ENCODE peak calls at places on chromosomes 1 and 21, in six cellular contexts. G is mesenchymal stem cell, L is IMR-90, N is H9, O is trophoblast cell, S is H1. F is an unnamed sample.
A peak's percentile ranks its signal among the peaks of the same experiment; 100 is the strongest.

GRCh38 chr1:167512262-167512661 is 6.1 kb downstream of the CD247 start:
- DNase-seq in G (no peak), L (no peak), N (no peak), O (no peak), S (no peak), F (no peak)

GRCh38 chr21:42520628-42521253 is 7.1 kb downstream of the SLC37A1 start:
- DNase-seq in G (no peak), L (no peak), N (peak; percentile 63), O (no peak), S (no peak), F (no peak)

GRCh38 chr21:28447453-28447852 is 545.2 kb downstream of the LTN1 start:
- DNase-seq in G (no peak), L (peak; percentile 68), N (no peak), O (peak; percentile 73), S (no peak), F (no peak)

GRCh38 chr1:150528196-150528595 is 12.6 kb downstream of the FALEC start:
- DNase-seq in G (peak; percentile 65), L (peak; percentile 86), N (no peak), O (peak; percentile 63), S (no peak), F (no peak)

GRCh38 chr1:66090863-66091457 is 298.3 kb downstream of the PDE4B start:
- DNase-seq in G (no peak), L (no peak), N (no peak), O (no peak), S (no peak), F (peak; percentile 64)

GRCh38 chr1:1665815-1666251 is 7.0 kb upstream of the CDK11B start:
- DNase-seq in G (no peak), L (no peak), N (peak; percentile 66), O (peak; percentile 5), S (no peak), F (peak; percentile 11)

GRCh38 chr21:43195131-43196021 is 26.6 kb downstream of the CRYAA start:
- DNase-seq in G (peak; percentile 74), L (no peak), N (peak; percentile 25), O (no peak), S (no peak), F (no peak)

GRCh38 chr1:161994153-161994814 is 29.4 kb downstream of the OLFML2B start:
- DNase-seq in G (no peak), L (peak; percentile 49), N (no peak), O (no peak), S (no peak), F (no peak)

GRCh38 chr21:39535646-39536437 is 76.9 kb upstream of the B3GALT5 start:
- DNase-seq in G (no peak), L (no peak), N (no peak), O (no peak), S (no peak), F (no peak)

GRCh38 chr1:238950786-238951185 is 435.6 kb upstream of the CHRM3 start:
- DNase-seq in G (peak; percentile 22), L (no peak), N (no peak), O (no peak), S (no peak), F (no peak)

GRCh38 chr1:117150316-117150715 is 28.8 kb upstream of the TRIM45 start:
- DNase-seq in G (no peak), L (peak; percentile 60), N (no peak), O (no peak), S (no peak), F (no peak)

GRCh38 chr1:224696891-224697765 is 81.0 kb downstream of the CNIH3 start:
- DNase-seq in G (peak; percentile 59), L (peak; percentile 81), N (no peak), O (peak; percentile 2), S (no peak), F (no peak)

GRCh38 chr1:154221815-154222081 is 993 bp downstream of the UBAP2L start:
- DNase-seq in G (peak; percentile 95), L (peak; percentile 87), N (no peak), O (peak; percentile 61), S (no peak), F (no peak)

GRCh38 chr1:94600556-94600955 is 59.0 kb upstream of the F3 start:
- DNase-seq in G (no peak), L (no peak), N (no peak), O (no peak), S (no peak), F (no peak)

GRCh38 chr21:20424943-20425342 is 573.3 kb upstream of the NCAM2 start:
- DNase-seq in G (no peak), L (no peak), N (peak; percentile 36), O (no peak), S (no peak), F (no peak)

GRCh38 chr1:109805486-109806180 is 41.9 kb upstream of the EPS8L3 start:
- DNase-seq in G (no peak), L (no peak), N (peak; percentile 9), O (peak; percentile 74), S (no peak), F (no peak)

GRCh38 chr1:9894115-9894514 is 16.0 kb downstream of the CTNNBIP1 start:
- DNase-seq in G (no peak), L (no peak), N (no peak), O (no peak), S (no peak), F (no peak)

GRCh38 chr21:36385909-36386642 is 884 bp downstream of the CHAF1B start:
- DNase-seq in G (no peak), L (peak; percentile 11), N (no peak), O (peak; percentile 31), S (no peak), F (no peak)

GRCh38 chr1:208045410-208046252 is 134.7 kb upstream of the CD34 start:
- DNase-seq in G (no peak), L (no peak), N (no peak), O (no peak), S (no peak), F (no peak)

GRCh38 chr1:94917251-94917650 is 9.7 kb downstream of the CNN3 start:
- DNase-seq in G (no peak), L (peak; percentile 53), N (no peak), O (no peak), S (no peak), F (no peak)

GRCh38 chr1:70044832-70045231 is 160.5 kb downstream of the LRRC40 start:
- DNase-seq in G (peak; percentile 40), L (peak; percentile 79), N (no peak), O (no peak), S (no peak), F (no peak)

GRCh38 chr1:11918779-11919519 is 7.3 kb downstream of the KIAA2013 start:
- DNase-seq in G (peak; percentile 73), L (peak; percentile 88), N (no peak), O (peak; percentile 87), S (no peak), F (no peak)

GRCh38 chr1:98565951-98566350 is 95.6 kb upstream of the SNX7 start:
- DNase-seq in G (no peak), L (no peak), N (no peak), O (no peak), S (no peak), F (no peak)

GRCh38 chr1:222697858-222698257 is 14.4 kb downstream of the AIDA start:
- DNase-seq in G (no peak), L (peak; percentile 56), N (no peak), O (no peak), S (no peak), F (no peak)

GRCh38 chr1:156081174-156082110 is 823 bp downstream of the MEX3A start:
- DNase-seq in G (peak; percentile 42), L (peak; percentile 35), N (no peak), O (no peak), S (no peak), F (no peak)

DNA sequence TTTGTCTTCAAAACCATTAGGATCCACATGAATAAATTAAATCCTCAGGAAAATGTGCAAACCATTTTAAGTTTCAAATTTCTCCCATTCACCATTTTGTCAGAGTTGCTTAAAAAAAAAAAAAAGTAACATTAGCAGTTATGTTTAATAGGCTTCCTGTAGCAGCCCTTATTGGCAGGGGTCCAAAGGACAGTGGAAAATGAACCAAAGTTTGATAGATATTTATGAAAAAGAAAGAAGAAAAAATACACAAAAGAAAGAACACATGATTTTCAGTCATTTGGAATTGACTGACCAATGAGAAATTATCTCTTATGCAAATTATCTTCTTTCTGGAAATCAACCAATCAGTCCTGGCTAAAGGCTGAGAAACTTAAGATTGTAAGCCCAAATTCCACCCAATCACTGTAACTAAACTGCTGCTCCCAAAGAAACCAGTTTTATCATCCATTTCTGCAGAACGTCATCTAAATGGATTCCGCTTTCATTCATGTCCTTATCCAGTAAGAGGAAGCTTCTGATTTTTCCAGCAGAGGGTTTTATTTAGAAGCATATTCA is 282.4 kb downstream of the TM2D1 start:
- DNase-seq in G (no peak), L (no peak), N (no peak), O (no peak), S (no peak), F (no peak)
- H2BK120ac ChIP-seq in G (no peak overlapping the region), L (no peak overlapping the region), N (no peak overlapping the region), O (no peak overlapping the region), S (no peak overlapping the region), F (no peak overlapping the region)

GRCh38 chr1:37932759-37933158 is 14.1 kb downstream of the INPP5B start:
- DNase-seq in G (peak; percentile 80), L (peak; percentile 89), N (no peak), O (peak; percentile 74), S (no peak), F (no peak)
- H2AFZ ChIP-seq in G (no peak overlapping the region), L (no peak overlapping the region), N (no peak overlapping the region), O (no peak overlapping the region), S (no peak overlapping the region), F (no peak overlapping the region)

GRCh38 chr1:43924516-43924915 is 9.1 kb upstream of the ARTN start:
- DNase-seq in G (no peak), L (peak; percentile 26), N (no peak), O (no peak), S (no peak), F (no peak)
- H2BK120ac ChIP-seq in G (no peak overlapping the region), L (no peak overlapping the region), N (no peak overlapping the region), O (no peak overlapping the region), S (no peak overlapping the region), F (no peak overlapping the region)

GRCh38 chr1:20358761-20359263 is 68.1 kb downstream of the VWA5B1 start:
- DNase-seq in G (no peak), L (peak; percentile 61), N (peak; percentile 38), O (no peak), S (no peak), F (no peak)
- H2AFZ ChIP-seq in G (no peak overlapping the region), L (peak overlapping the region; percentile 51), N (no peak overlapping the region), O (no peak overlapping the region), S (no peak overlapping the region), F (no peak overlapping the region)

DNA sequence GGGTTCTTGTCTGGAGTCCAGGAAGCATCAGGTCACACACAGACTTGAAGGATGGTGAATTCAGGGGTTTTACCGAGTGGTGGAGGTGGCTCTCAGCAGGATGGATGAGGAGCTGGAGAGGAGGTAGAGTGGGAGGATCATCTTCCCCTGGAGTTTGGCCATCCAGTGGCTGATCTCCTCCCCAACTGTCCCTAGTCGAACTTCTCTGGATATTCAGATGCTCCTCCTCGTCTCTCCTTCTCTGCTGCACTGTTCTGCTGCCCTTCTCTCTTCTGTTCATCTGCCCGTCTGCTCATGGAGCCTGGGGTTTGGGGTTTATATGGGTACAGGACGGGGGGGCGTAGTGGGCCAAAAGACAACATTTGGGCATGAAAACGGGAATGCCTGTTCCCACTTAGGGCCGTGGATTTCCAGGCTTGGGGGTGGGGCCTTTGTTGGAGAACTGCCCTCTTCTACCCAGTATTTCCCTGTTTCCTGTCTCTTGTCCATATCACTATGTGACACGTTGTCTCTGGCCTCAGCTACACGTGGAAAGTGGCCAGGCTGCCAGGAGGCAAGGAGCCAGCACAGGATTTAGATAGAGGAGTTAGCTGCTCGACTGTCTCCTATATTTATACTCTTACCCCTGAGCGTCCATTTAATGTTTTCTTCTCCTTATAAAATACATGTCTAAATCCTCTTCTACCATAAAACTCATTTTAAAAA is 76.7 kb downstream of the SIPA1L2 start:
- DNase-seq in G (peak; percentile 50), L (peak; percentile 52), N (no peak), O (no peak), S (no peak), F (no peak)
- H2BK120ac ChIP-seq in G (peak overlapping the region; percentile 57), L (peak overlapping the region; percentile 88), N (no peak overlapping the region), O (peak overlapping the region; percentile 90), S (no peak overlapping the region), F (no peak overlapping the region)

GRCh38 chr1:71986181-71986580 is 296.2 kb downstream of the NEGR1 start:
- DNase-seq in G (no peak), L (peak; percentile 2), N (no peak), O (no peak), S (no peak), F (no peak)
- H2AFZ ChIP-seq in G (no peak overlapping the region), L (no peak overlapping the region), N (no peak overlapping the region), O (no peak overlapping the region), S (no peak overlapping the region), F (peak overlapping the region; percentile 24)